ENCODE peak calls at places on chromosomes 4 and X, in seven cellular contexts. R, H, C, G, S, L and I are unnamed samples.

GRCh38 chrX:129741880-129742758 is 3.3 kb downstream of the XPNPEP2 start:
- DNase-seq in R (no peak), H (peak), C (peak), G (no peak), S (peak), L (no peak), I (peak)

GRCh38 chr4:113444386-113444785 is 317.2 kb downstream of the CAMK2D start:
- DNase-seq in R (peak), H (no peak), C (no peak), G (peak), S (no peak), L (peak), I (no peak)

GRCh38 chr4:24262084-24262483 is 322.3 kb downstream of the DHX15 start:
- DNase-seq in R (no peak), H (no peak), C (no peak), G (no peak), S (no peak), L (no peak), I (peak)

GRCh38 chrX:16138108-16138427 is 14.7 kb downstream of the GRPR start:
- DNase-seq in R (no peak), H (no peak), C (no peak), G (peak), S (no peak), L (no peak), I (peak)

GRCh38 chr4:156536661-156537060 is 434.9 kb downstream of the PDGFC start:
- DNase-seq in R (peak), H (no peak), C (no peak), G (no peak), S (no peak), L (peak), I (peak)

GRCh38 chrX:49257846-49258748 is 6.4 kb downstream of the FOXP3 start:
- DNase-seq in R (no peak), H (no peak), C (no peak), G (no peak), S (no peak), L (no peak), I (no peak)

GRCh38 chr4:163404570-163404969 is 60.9 kb downstream of the NPY5R start:
- DNase-seq in R (no peak), H (no peak), C (no peak), G (no peak), S (no peak), L (no peak), I (peak)

GRCh38 chr4:175802988-175803387 is 9.1 kb downstream of the GPM6A start:
- DNase-seq in R (no peak), H (no peak), C (no peak), G (no peak), S (no peak), L (no peak), I (no peak)

GRCh38 chr4:185682236-185682635 is 129.8 kb downstream of the SORBS2 start:
- DNase-seq in R (peak), H (no peak), C (no peak), G (peak), S (no peak), L (peak), I (no peak)

GRCh38 chr4:71303850-71304249 is 35.0 kb upstream of the SLC4A4 start:
- DNase-seq in R (peak), H (no peak), C (no peak), G (no peak), S (no peak), L (peak), I (no peak)

GRCh38 chrX:153153516-153153915 is 25.6 kb upstream of the MAGEA1 start:
- DNase-seq in R (no peak), H (no peak), C (no peak), G (no peak), S (no peak), L (no peak), I (no peak)

GRCh38 chrX:22748093-22748999 is 251.4 kb upstream of the DDX53 start:
- DNase-seq in R (peak), H (peak), C (peak), G (peak), S (peak), L (peak), I (peak)

GRCh38 chr4:26330186-26330787 is 9.5 kb downstream of the RBPJ start:
- DNase-seq in R (peak), H (no peak), C (no peak), G (peak), S (no peak), L (peak), I (peak)

GRCh38 chr4:160026720-160027119 is 923.8 kb downstream of the RAPGEF2 start:
- DNase-seq in R (peak), H (no peak), C (peak), G (peak), S (no peak), L (no peak), I (peak)

GRCh38 chrX:10173331-10173900 is 16.6 kb downstream of the CLCN4 start:
- DNase-seq in R (peak), H (peak), C (peak), G (peak), S (peak), L (peak), I (peak)

GRCh38 chr4:140637836-140638235 is 69.1 kb upstream of the UCP1 start:
- DNase-seq in R (peak), H (no peak), C (peak), G (no peak), S (no peak), L (no peak), I (peak)

GRCh38 chr4:182799515-182800215 is 117.5 kb downstream of the DCTD start:
- DNase-seq in R (no peak), H (no peak), C (no peak), G (no peak), S (no peak), L (no peak), I (no peak)

GRCh38 chrX:119041175-119041574 is 31.6 kb upstream of the CT47C1 start:
- DNase-seq in R (peak), H (no peak), C (no peak), G (peak), S (no peak), L (peak), I (peak)

GRCh38 chr4:122621010-122621616 is at the start of gene IL21:
- DNase-seq in R (no peak), H (no peak), C (no peak), G (no peak), S (no peak), L (no peak), I (no peak)

DNA sequence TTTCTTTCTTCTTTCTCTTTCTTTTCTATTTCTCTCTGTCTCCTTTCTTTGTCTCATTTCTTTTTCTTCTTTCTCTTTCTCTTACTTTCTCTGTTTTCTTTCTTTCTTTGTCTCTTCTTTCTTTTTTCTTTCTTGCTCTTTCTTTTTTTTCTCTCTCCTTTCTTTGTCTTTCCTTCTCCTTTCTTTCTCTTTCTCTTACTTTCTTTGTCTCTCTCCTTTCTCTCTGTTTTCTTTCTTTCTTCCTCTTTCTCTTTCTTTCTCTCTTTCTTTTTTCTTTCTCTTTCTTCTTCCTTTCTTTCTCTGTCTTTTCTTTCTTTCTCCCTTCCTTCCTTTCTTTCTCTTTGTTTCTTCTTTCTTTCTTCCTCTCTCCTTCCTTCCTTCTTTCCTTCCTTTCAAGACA is 184.8 kb downstream of the CRLF2 start:
- DNase-seq in R (no peak), H (no peak), C (no peak), G (no peak), S (no peak), L (no peak), I (no peak)
- H2AK5ac ChIP-seq in R (no peak), H (no peak), C (no peak), G (no peak), S (no peak), L (no peak), I (no peak)

DNA sequence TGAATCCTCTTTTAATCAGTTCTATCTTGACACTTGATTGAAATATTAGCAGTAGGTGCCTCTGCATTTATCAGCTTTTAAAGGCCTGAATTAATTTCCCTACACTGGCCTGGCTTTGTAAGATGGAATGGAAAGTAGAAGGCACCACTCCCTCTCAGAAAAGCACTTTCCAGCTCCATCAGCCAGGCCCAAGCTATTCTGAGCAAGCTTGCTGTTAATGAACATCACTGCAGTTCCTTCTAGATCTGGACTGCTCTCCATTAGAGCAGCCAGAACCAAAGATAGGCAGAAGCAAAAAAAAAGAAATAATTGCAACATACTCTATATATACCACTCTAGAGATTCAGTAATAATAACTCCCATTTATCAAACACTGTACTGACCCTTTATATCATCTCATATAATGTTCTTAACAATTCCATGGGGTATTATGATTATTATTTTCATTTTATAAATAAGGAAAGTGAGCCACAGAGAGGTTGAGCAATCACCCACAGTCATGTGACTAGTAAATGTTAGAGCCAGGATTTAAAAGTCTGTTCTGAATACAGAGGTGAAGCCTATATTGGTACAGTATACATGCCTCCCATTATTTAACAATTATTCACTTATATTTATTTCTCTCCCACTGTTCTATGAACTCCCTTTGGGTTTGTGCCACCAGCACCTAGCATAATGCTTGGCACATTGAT is 39.4 kb upstream of the GPC3 start:
- DNase-seq in R (no peak), H (no peak), C (no peak), G (no peak), S (no peak), L (no peak), I (no peak)
- H2AK5ac ChIP-seq in R (no peak), H (no peak), C (no peak), G (no peak), S (no peak), L (no peak), I (no peak)

DNA sequence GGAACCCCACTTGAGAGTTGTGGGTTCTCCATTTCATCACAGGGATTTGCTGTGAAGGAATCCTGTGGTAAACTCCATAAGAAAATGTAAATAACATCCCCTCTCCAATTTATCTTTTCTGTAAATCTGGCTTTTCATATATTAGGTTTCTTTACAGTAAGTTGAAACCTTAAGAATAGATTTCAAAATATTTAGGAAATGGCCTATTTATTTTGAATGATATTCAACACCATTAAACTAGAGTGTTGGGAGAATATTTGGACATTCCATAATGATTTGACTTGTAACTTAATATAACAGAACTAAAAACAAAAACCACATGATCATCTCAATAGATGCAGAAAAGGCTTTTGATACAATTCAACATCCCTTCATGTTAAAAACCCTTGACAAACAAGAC is 197.3 kb upstream of the PGRMC2 start:
- DNase-seq in R (no peak), H (no peak), C (no peak), G (no peak), S (no peak), L (peak), I (no peak)
- H2AK5ac ChIP-seq in R (no peak), H (no peak), C (no peak), G (no peak), S (no peak), L (no peak), I (no peak)

DNA sequence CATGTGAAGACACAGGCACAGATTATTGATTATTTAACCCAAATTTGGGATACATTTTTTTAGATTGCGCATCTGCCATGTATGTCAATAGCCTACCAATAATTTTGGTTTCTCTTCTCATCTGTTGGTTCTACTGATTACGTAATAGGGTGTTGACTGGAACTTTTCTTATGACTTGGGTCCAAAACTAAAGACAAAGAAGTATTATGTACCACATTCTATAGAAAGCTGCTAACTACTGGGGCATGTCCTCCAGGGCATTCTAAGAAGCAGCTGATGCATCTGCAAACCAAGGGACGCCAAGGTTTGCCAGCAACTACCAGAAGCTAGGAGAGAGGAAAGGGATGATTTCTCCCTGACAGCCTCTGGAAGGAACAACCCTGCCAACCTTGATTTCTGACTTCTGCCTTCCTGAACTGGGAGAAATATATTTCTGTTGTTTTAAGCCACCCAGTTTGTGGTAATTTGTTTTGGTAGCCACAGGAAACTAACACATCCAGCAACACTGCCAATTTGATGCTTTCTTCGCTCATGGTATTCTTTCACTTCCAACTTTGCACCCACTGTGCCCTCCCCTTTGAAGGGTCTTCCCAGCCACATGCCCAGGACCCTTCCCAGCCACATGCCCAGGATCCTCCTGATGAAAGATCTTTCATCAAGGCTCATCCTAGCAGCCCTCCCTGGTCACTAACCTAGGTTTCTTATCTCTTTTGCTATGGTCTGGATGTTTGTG is 15.9 kb upstream of the TLR1 start:
- DNase-seq in R (no peak), H (no peak), C (no peak), G (no peak), S (no peak), L (no peak), I (no peak)
- H2AK5ac ChIP-seq in R (no peak), H (no peak), C (no peak), G (no peak), S (no peak), L (peak), I (no peak)

DNA sequence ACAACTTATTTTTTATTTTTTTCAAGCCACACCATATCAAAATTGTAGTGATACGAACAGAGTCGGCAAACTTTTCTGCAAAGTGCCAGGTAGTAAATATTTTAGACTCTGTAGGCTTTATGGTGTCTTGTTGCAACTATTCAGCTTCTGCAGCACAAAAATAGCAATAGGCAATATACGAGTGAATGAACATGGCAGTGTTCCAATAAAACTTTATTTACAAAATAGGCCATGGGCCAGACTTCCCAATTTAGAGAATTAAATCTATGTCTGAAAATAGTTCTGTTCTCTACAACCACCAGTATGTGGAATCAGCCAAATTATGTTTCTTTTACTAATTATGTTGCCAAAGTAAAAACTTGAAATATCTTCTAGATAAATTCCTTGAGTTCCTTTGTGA is 56.5 kb downstream of the NCAPG start:
- DNase-seq in R (no peak), H (no peak), C (no peak), G (no peak), S (no peak), L (no peak), I (no peak)
- H2AK5ac ChIP-seq in R (no peak), H (no peak), C (no peak), G (no peak), S (no peak), L (no peak), I (no peak)

DNA sequence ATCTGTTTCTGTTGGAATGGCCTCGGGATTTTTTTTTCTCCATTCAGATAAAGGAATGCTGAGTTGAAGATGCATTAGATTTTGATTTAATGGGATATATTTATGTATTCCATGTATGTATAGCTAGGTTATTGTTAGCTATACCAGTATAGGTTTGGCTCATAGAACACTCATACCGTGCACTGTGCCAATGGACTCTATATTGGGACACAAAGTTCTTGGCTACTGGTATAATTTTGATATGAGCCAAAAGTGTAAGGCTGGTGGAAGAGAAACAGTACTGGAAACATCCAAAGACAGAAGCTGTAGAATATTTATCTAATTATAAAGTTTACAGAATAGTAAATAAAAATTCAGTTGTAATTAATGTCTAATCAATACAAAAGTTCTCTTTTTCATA is 1912.2 kb downstream of the STIM2 start:
- DNase-seq in R (no peak), H (no peak), C (no peak), G (no peak), S (no peak), L (no peak), I (no peak)
- H2AK5ac ChIP-seq in R (no peak), H (no peak), C (no peak), G (no peak), S (no peak), L (no peak), I (no peak)

GRCh38 chr4:104352211-104352610 is 142.5 kb downstream of the CXXC4 start:
- DNase-seq in R (no peak), H (no peak), C (peak), G (no peak), S (no peak), L (no peak), I (peak)

GRCh38 chr4:104345598-104346242 is 149.0 kb downstream of the CXXC4 start:
- DNase-seq in R (no peak), H (no peak), C (no peak), G (no peak), S (no peak), L (no peak), I (no peak)

GRCh38 chr4:104353481-104353880 is 141.2 kb downstream of the CXXC4 start:
- DNase-seq in R (no peak), H (no peak), C (no peak), G (no peak), S (no peak), L (no peak), I (no peak)

GRCh38 chr4:104351696-104352095 is 143.0 kb downstream of the CXXC4 start:
- DNase-seq in R (no peak), H (no peak), C (no peak), G (no peak), S (no peak), L (no peak), I (no peak)
- H2AK5ac ChIP-seq in R (no peak), H (no peak), C (no peak), G (no peak), S (no peak), L (no peak), I (no peak)